ENCODE peak calls at places on chromosomes 7 and 10, in five cellular contexts. P is heart right ventricle, R is upper lobe of right lung, F is transverse colon, X is GM23248. Y is an unnamed sample.

GRCh38 chr10:110783509-110784103 is 88.1 kb upstream of the PDCD4 start:
- DNase-seq in P (no peak), R (no peak), F (no peak), X (peak; percentile 52), Y (no peak)

GRCh38 chr7:73606801-73607691 is 17.3 kb downstream of the MLXIPL start:
- DNase-seq in F (peak; percentile 48), P (peak; percentile 32), X (peak; percentile 53), R (peak; percentile 78), Y (peak; percentile 65)

GRCh38 chr10:116272497-116273221 is at the start of gene GFRA1:
- DNase-seq in X (peak; percentile 56), P (no peak), F (no peak), R (no peak), Y (no peak)

GRCh38 chr10:86756511-86757109 is at the start of gene BMPR1A:
- DNase-seq in X (no peak), R (peak; percentile 95), F (no peak), P (peak; percentile 86), Y (peak; percentile 88)

GRCh38 chr7:1042161-1042833 is 2.0 kb upstream of the GPR146 start:
- DNase-seq in R (no peak), X (no peak), P (no peak), F (no peak), Y (no peak)

GRCh38 chr7:28409716-28410627 is 2.3 kb upstream of the CREB5 start:
- DNase-seq in P (peak; percentile 50), X (peak; percentile 82), R (peak; percentile 64), F (peak; percentile 18), Y (peak; percentile 35)

GRCh38 chr7:1099637-1100036 is 11.7 kb downstream of the GPER1 start:
- DNase-seq in R (no peak), F (no peak), P (no peak), X (no peak), Y (no peak)

GRCh38 chr7:87608443-87608842 is 7.8 kb upstream of the ABCB1 start:
- DNase-seq in F (no peak), P (no peak), R (no peak), X (no peak), Y (no peak)

GRCh38 chr10:70379581-70380176 is 2.7 kb downstream of the LRRC20 start:
- DNase-seq in R (no peak), F (no peak), P (no peak), X (no peak), Y (no peak)

GRCh38 chr7:114087674-114088539 is 169.1 kb upstream of the PPP1R3A start:
- DNase-seq in F (peak; percentile 21), X (peak; percentile 16), R (no peak), P (no peak), Y (peak; percentile 29)

GRCh38 chr7:101858437-101859385 is 41.3 kb downstream of the CUX1 start:
- DNase-seq in X (no peak), R (no peak), F (no peak), P (no peak), Y (no peak)

GRCh38 chr7:81865754-81866153 is 95.9 kb upstream of the HGF start:
- DNase-seq in P (no peak), F (no peak), R (no peak), X (no peak), Y (no peak)

GRCh38 chr10:12358863-12359647 is 9.7 kb downstream of the CAMK1D start:
- DNase-seq in F (peak; percentile 16), X (no peak), P (no peak), R (no peak), Y (no peak)

GRCh38 chr7:116857052-116857451 is 5.3 kb upstream of the CAPZA2 start:
- DNase-seq in F (no peak), R (no peak), X (no peak), P (no peak), Y (no peak)

GRCh38 chr7:27605689-27606269 is 56.9 kb downstream of the HIBADH start:
- DNase-seq in X (peak; percentile 75), P (no peak), R (no peak), F (no peak), Y (no peak)

GRCh38 chr7:83588602-83589240 is 60.2 kb downstream of the SEMA3E start:
- DNase-seq in P (no peak), F (no peak), R (no peak), X (peak; percentile 25), Y (no peak)

GRCh38 chr10:63252095-63252762 is 119.1 kb downstream of the NRBF2 start:
- DNase-seq in P (no peak), R (no peak), X (no peak), F (no peak), Y (no peak)

GRCh38 chr10:63247771-63248170 is 114.6 kb downstream of the NRBF2 start:
- DNase-seq in X (no peak), R (no peak), F (no peak), P (no peak), Y (no peak)

GRCh38 chr10:63253040-63253439 is 119.9 kb downstream of the NRBF2 start:
- DNase-seq in R (no peak), P (no peak), X (no peak), F (no peak), Y (no peak)

GRCh38 chr10:63246361-63246760 is 113.2 kb downstream of the NRBF2 start:
- DNase-seq in F (no peak), R (no peak), X (no peak), P (no peak), Y (no peak)

DNA sequence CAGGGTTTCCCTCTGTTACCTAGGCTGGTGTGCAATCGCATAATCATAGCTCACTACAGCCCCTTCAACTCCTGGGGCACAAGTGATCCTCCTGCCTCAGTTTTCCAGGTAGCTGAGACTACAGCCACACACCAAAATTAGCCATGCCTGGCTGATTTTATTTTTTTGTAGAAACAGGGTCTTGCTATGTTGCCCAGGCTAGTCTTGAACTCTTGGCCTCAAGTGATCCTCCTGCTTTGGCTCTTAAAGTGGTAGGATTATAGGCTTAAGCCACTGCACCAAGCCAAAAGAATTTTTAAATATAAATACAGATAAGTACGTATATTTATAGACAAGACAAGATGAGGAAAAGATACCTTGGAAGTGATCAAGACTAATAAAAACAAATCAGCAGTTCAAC is 116.9 kb downstream of the NRBF2 start:
- DNase-seq in R (no peak), X (no peak), P (no peak), F (no peak), Y (no peak)
- H3K4me3 ChIP-seq in R (no peak overlapping the region), X (no peak overlapping the region), P (no peak overlapping the region), F (no peak overlapping the region), Y (no peak overlapping the region)

DNA sequence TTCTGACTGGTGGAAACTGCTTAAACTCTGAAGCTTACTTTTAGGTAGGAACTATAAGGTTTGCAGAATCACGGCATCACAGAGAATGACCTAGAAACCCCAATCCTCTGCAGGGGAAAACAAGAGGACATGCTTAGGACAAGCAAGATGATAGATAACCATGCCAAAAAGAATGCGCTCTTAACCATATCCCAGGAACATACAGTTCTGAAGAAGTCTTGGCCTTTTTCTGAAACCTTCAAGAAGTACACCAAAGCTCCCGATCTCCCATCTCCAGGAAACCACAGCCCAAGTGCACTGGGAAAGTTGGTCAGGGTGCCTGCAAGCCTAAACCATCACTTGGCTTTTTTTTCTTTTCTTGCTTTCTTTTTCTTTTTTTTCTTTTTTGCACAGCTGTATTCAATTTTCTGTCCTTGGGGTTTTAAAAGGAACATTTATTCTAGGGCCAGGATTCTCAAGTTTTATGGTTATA is 12.2 kb upstream of the SVIL start:
- DNase-seq in X (peak; percentile 57), R (no peak), F (no peak), P (no peak), Y (no peak)
- H3K4me3 ChIP-seq in X (peak overlapping the region; percentile 30), R (no peak overlapping the region), F (no peak overlapping the region), P (no peak overlapping the region), Y (no peak overlapping the region)

GRCh38 chr7:100484636-100485114 is 948 bp downstream of the NYAP1 start:
- DNase-seq in X (no peak), R (no peak), F (no peak), P (no peak), Y (no peak)

GRCh38 chr7:100486753-100487446 is 3.2 kb downstream of the NYAP1 start:
- DNase-seq in F (no peak), R (no peak), P (no peak), X (peak; percentile 30), Y (no peak)

GRCh38 chr7:100485514-100485913 is 1.8 kb downstream of the NYAP1 start:
- DNase-seq in P (no peak), F (no peak), R (no peak), X (peak; percentile 38), Y (peak; percentile 63)

GRCh38 chr7:100483728-100484635 is at the start of gene NYAP1:
- DNase-seq in X (no peak), R (no peak), F (peak; percentile 72), P (peak; percentile 47), Y (no peak)

GRCh38 chr7:100486111-100486636 is 2.4 kb downstream of the NYAP1 start:
- DNase-seq in R (no peak), X (no peak), P (no peak), F (no peak), Y (no peak)
- H3K4me3 ChIP-seq in R (no peak overlapping the region), X (no peak overlapping the region), P (no peak overlapping the region), F (no peak overlapping the region), Y (no peak overlapping the region)

GRCh38 chr7:156842740-156843140 is 50.2 kb downstream of the LMBR1 start:
- DNase-seq in F (no peak), P (no peak), X (no peak), R (no peak), Y (peak; percentile 15)
- H3K4me3 ChIP-seq in F (no peak overlapping the region), P (no peak overlapping the region), X (no peak overlapping the region), R (no peak overlapping the region), Y (no peak overlapping the region)

GRCh38 chr10:51783907-51784306 is 84.5 kb upstream of the CSTF2T start:
- DNase-seq in X (no peak), P (no peak), F (no peak), R (no peak), Y (no peak)
- H3K4me3 ChIP-seq in X (no peak overlapping the region), P (no peak overlapping the region), F (no peak overlapping the region), R (no peak overlapping the region), Y (no peak overlapping the region)

Y was measured in adrenal gland.